ENCODE peak calls at places on chromosomes 6 and 20, in six cellular contexts. C is sigmoid colon, Y is thyroid gland, B is spleen, R is endothelial cell of umbilical vein, S is esophagus squamous epithelium. E is an unnamed sample.

GRCh38 chr20:62792182-62792939 is 3.9 kb upstream of the MRGBP start:
- DNase-seq in C (no peak), Y (no peak), B (no peak), R (no peak), S (no peak), E (no peak)

GRCh38 chr20:23334111-23334510 is 16.5 kb upstream of the NXT1 start:
- DNase-seq in C (no peak), Y (no peak), B (no peak), R (no peak), S (no peak), E (no peak)

GRCh38 chr6:117233146-117233545 is 32.2 kb upstream of the VGLL2 start:
- DNase-seq in C (no peak), Y (no peak), B (no peak), R (no peak), S (no peak), E (no peak)

GRCh38 chr6:143198312-143198711 is 137.6 kb downstream of the AIG1 start:
- DNase-seq in C (no peak), Y (no peak), B (no peak), R (no peak), S (no peak), E (no peak)

GRCh38 chr20:17560344-17561074 is 9.4 kb upstream of the DSTN start:
- DNase-seq in C (no peak), Y (no peak), B (no peak), R (no peak), S (no peak), E (no peak)

GRCh38 chr6:137873273-137873762 is 6.3 kb downstream of the TNFAIP3 start:
- DNase-seq in C (peak; percentile 93), Y (peak; percentile 49), B (no peak), R (peak; percentile 88), S (peak; percentile 24), E (peak; percentile 89)

GRCh38 chr6:33903579-33903978 is 99.8 kb upstream of the MLN start:
- DNase-seq in C (no peak), Y (no peak), B (no peak), R (no peak), S (no peak), E (no peak)

GRCh38 chr6:68632620-68633195 is 2.4 kb upstream of the ADGRB3 start:
- DNase-seq in C (no peak), Y (no peak), B (no peak), R (no peak), S (no peak), E (no peak)

GRCh38 chr6:31614674-31615578 is at the start of gene AIF1:
- DNase-seq in C (no peak), Y (no peak), B (no peak), R (no peak), S (no peak), E (no peak)

DNA sequence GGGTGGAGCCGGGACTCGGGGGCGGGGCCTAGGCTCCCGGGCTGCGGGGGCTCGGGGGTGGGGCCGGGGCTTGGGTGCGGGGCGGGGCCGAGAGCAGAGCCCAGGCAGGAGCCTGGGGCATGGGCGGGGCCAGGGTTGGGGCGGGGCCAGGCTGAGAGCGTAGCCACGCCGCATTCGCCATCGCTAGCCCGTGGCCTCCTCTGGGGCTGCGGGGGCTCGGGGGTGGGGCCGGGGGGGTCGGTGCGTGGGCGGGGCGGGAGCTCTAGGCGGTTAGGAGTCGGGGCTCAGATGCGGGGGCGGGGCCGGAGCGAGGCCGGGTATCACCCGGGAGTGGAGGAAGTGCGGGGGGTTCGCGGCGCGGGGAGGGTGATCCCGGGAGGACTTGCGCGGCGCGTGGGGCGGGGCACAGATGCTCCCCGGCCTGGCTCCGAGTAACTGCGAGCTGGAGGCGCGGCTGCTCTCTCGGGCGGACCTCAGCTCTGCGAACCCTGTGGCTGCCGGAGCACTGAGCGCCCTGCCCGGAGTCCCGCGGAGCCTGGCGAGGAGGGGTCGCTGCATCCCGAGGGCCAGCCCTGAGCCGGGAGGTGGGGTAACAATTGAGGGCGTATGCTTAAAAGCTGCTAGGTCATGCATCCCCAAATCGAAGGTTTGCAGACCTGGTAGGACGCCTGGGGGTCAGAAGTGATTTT is 434 bp upstream of the ECI2 start:
- DNase-seq in C (peak; percentile 100), Y (peak; percentile 97), B (peak; percentile 98), R (peak; percentile 92), S (peak; percentile 67), E (peak; percentile 98)
- TF ChIP-seq POLR2A in C (peak; percentile 22), Y (no peak), B (no peak), R (peak; percentile 58), S (peak; percentile 32), E (no peak)

GRCh38 chr20:14709439-14709838 is 372.0 kb upstream of the FLRT3 start:
- DNase-seq in C (no peak), Y (no peak), B (no peak), R (no peak), S (no peak), E (no peak)
- H3K4me1 ChIP-seq in C (no peaks in the 10 kb centered on the region), Y (no peaks in the 10 kb centered on the region), B (no peaks in the 10 kb centered on the region), R (no peaks in the 10 kb centered on the region), S (peaks cover 26% of the 10 kb centered on the region), E (peaks cover 7% of the 10 kb centered on the region)

GRCh38 chr6:119160911-119161310 is 82.4 kb upstream of the FAM184A start:
- DNase-seq in C (no peak), Y (no peak), B (no peak), R (no peak), S (no peak), E (no peak)

GRCh38 chr6:119161450-119161849 is 83.0 kb upstream of the FAM184A start:
- DNase-seq in C (no peak), Y (no peak), B (no peak), R (no peak), S (no peak), E (no peak)

GRCh38 chr6:119158057-119158848 is 79.8 kb upstream of the FAM184A start:
- DNase-seq in C (peak; percentile 90), Y (peak; percentile 17), B (no peak), R (no peak), S (peak; percentile 11), E (peak; percentile 86)

GRCh38 chr6:119157495-119157827 is 79.0 kb upstream of the FAM184A start:
- DNase-seq in C (no peak), Y (no peak), B (no peak), R (no peak), S (no peak), E (no peak)

GRCh38 chr6:119156742-119157494 is 78.5 kb upstream of the FAM184A start:
- DNase-seq in C (no peak), Y (no peak), B (no peak), R (no peak), S (no peak), E (no peak)
- H3K27ac ChIP-seq in C (no peak overlapping the region), Y (no peak overlapping the region), B (no peak overlapping the region), R (no peak overlapping the region), S (no peak overlapping the region), E (no peak overlapping the region)

DNA sequence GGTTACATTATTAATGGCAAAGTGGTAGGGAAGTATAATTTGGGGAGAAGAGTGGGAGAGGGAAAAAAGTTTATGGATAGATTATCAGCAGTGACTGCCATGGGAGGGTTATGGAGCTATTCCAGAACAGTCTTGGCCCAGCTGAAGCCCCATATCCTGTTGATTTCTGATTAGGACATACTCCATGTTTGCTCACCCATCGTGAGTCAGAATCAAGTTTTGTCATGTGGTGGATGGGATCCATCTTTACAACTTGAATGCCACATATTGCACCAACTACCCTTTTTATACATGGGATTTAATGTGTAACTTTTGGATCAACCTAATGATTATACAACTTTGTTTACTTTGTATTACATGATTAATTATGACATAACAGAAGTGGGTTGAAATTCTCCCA is 217.0 kb downstream of the HAO1 start:
- DNase-seq in C (no peak), Y (no peak), B (no peak), R (peak; percentile 66), S (no peak), E (no peak)
- TF ChIP-seq POLR2A in C (no peak), Y (no peak), B (no peak), R (no peak), S (no peak), E (no peak)